ENCODE peak calls at places on chromosome 16, in five cellular contexts. A is WTC11; J is OCI-LY7; C is CD4-positive, alpha-beta T cell; F is mucosa of descending colon. Q is an unnamed sample.

GRCh38 chr16:54166342-54166865 is 120.2 kb downstream of the IRX3 start:
- DNase-seq in A (no peak), J (no peak), F (no peak), C (no peak), Q (no peak)

GRCh38 chr16:84616515-84616914 is 1.4 kb downstream of the COTL1 start:
- DNase-seq in C (no peak), A (no peak), F (peak; percentile 62), J (peak; percentile 73), Q (no peak)

GRCh38 chr16:54936979-54937672 is 6.5 kb downstream of the IRX5 start:
- DNase-seq in J (no peak), F (no peak), A (peak; percentile 86), C (no peak), Q (peak; percentile 56)

GRCh38 chr16:83475108-83475507 is 332.7 kb upstream of the HSBP1 start:
- DNase-seq in J (no peak), A (no peak), F (no peak), C (no peak), Q (no peak)

GRCh38 chr16:1499756-1500464 is 6.8 kb downstream of the TELO2 start:
- DNase-seq in A (no peak), J (no peak), F (no peak), C (no peak), Q (no peak)

GRCh38 chr16:1285669-1286491 is 23.6 kb upstream of the UBE2I start:
- DNase-seq in F (no peak), C (no peak), J (no peak), A (no peak), Q (no peak)

GRCh38 chr16:10744370-10745030 is 858 bp downstream of the NUBP1 start:
- DNase-seq in A (no peak), J (no peak), C (no peak), F (no peak), Q (no peak)

GRCh38 chr16:79146-80054 is 1.4 kb downstream of the MPG start:
- DNase-seq in J (no peak), C (no peak), F (no peak), A (no peak), Q (no peak)

GRCh38 chr16:29791845-29792797 is 1.6 kb downstream of the KIF22 start:
- DNase-seq in J (no peak), A (no peak), C (no peak), F (no peak), Q (no peak)

DNA sequence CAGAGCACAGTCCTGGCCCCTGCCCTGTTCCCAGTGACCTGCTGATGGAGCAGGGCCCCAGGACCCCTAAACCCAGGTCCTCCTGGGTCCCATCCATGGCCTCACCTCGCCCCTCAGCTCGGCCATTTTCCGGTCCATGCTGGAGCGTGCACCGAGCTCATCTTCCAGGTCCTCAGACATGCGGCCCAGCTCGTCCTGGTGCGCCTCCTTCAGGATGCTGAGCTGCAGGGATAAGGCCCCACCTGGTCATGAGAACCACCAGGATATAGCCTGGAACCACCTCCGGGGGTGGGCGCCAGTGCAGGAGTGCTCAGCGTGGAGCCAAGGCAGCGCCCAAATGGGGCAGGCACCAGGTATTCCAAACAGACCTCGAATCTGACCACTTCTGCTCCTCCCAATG is 17.9 kb downstream of the CCDC102A start:
- DNase-seq in C (no peak), J (no peak), A (peak; percentile 43), F (no peak), Q (no peak)
- TF ChIP-seq CTCF in C (no peak), J (no peak), A (no peak), F (no peak), Q (no peak)

GRCh38 chr16:50547340-50547865 is 793 bp upstream of the NKD1 start:
- DNase-seq in J (peak; percentile 46), C (peak; percentile 88), A (peak; percentile 62), F (peak; percentile 55), Q (peak; percentile 22)
- TF ChIP-seq CTCF in J (peak; percentile 65), C (peak; percentile 18), A (no peak), F (no peak), Q (peak; percentile 33)

DNA sequence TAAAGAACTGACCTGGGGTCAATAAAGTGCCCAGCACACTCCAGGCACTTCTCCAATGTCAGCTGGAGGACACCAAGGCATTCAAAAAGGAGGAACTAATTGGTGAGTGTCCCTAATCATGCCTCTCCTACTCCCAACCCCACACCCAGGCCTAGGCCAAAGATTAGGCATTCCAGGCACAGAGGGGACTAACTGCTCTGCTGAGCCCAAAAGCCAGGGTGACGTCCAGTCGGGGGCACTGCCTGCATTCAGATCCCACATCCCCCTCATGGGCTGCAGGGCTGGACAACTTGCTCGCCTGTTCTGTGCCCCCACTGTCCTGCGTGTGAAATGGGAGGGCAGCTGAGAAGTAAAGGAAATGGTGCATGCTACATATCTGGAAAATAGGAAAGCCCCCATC is 115.4 kb downstream of the DYNLRB2 start:
- DNase-seq in A (no peak), J (no peak), F (no peak), C (no peak), Q (no peak)
- TF ChIP-seq CTCF in A (no peak), J (no peak), F (no peak), C (no peak), Q (no peak)

DNA sequence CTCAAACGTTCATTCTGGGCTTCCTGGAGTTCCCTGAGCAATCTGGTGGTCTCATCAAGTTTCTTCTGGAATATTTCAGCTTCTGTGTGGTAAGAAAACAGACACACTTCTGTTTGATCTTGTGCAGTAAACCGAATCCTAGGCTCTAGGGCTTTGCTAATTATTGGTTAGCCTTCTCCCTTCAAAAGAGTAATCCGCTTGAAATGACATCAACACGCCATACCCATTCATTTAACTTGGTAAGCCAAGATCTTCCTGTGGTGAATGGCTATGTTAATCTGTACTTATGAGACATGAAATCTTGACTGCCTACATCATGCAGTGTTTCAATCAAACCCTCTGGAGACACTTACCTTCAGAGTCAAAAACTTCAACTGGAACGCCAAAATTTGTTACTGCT is 48.5 kb downstream of the BRD7 start:
- DNase-seq in A (no peak), J (no peak), F (no peak), C (no peak), Q (no peak)
- TF ChIP-seq CTCF in A (no peak), J (no peak), F (no peak), C (no peak), Q (no peak)

GRCh38 chr16:4401094-4401501 is 15.3 kb downstream of the CORO7 start:
- DNase-seq in F (no peak), C (no peak), J (no peak), A (no peak), Q (no peak)
- TF ChIP-seq CTCF in F (no peak), C (no peak), J (no peak), A (no peak), Q (no peak)

GRCh38 chr16:67481561-67482259 is 753 bp upstream of the ATP6V0D1 start:
- DNase-seq in J (peak; percentile 72), A (no peak), C (peak; percentile 22), F (peak; percentile 77), Q (no peak)
- TF ChIP-seq CTCF in J (peak; percentile 48), A (no peak), C (no peak), F (no peak), Q (no peak)

GRCh38 chr16:70534949-70535348 is 11.3 kb downstream of the SF3B3 start:
- DNase-seq in A (no peak), C (no peak), F (no peak), J (no peak), Q (no peak)

GRCh38 chr16:70526403-70526802 is 2.8 kb downstream of the SF3B3 start:
- DNase-seq in J (peak; percentile 10), F (no peak), A (no peak), C (no peak), Q (no peak)

GRCh38 chr16:70527315-70527996 is 3.8 kb downstream of the SF3B3 start:
- DNase-seq in F (no peak), J (no peak), C (no peak), A (no peak), Q (no peak)

GRCh38 chr16:70523621-70524405 is at the start of gene SF3B3:
- DNase-seq in F (peak; percentile 82), J (peak; percentile 88), A (peak; percentile 42), C (no peak), Q (peak; percentile 36)

GRCh38 chr16:70529051-70529777 is 5.6 kb downstream of the SF3B3 start:
- DNase-seq in J (peak; percentile 54), F (peak; percentile 17), A (no peak), C (no peak), Q (no peak)
- TF ChIP-seq CTCF in J (peak; percentile 85), F (no peak), A (no peak), C (peak; percentile 45), Q (peak; percentile 56)